ENCODE peak calls at places on chromosomes 7 and 10, in six cellular contexts. A is right lobe of liver, T is uterus, V is pancreas, R is IMR-90, J is spleen. B is an unnamed sample. For H3K4me1 and H3K27me3, the result is how much of the 10 kb centered on the place peaks cover.

GRCh38 chr7:92446869-92447238 is 428 bp upstream of the GATAD1 start:
- DNase-seq in A (no peak), J (peak), V (no peak), R (no peak), T (peak), B (no peak)

GRCh38 chr7:5607958-5608656 is 173.4 kb downstream of the RNF216 start:
- DNase-seq in V (no peak), A (no peak), J (no peak), T (no peak), R (no peak), B (no peak)

GRCh38 chr7:101379302-101379701 is 16.6 kb downstream of the COL26A1 start:
- DNase-seq in A (no peak), R (no peak), V (no peak), J (no peak), T (no peak), B (no peak)

GRCh38 chr10:102559764-102560163 is 56.0 kb downstream of the SUFU start:
- DNase-seq in R (no peak), V (peak), T (no peak), A (no peak), J (no peak), B (no peak)

GRCh38 chr7:25553005-25553404 is 324.7 kb upstream of the NPVF start:
- DNase-seq in T (no peak), J (no peak), A (no peak), V (no peak), R (no peak), B (no peak)

GRCh38 chr10:14621037-14621436 is 153.7 kb downstream of the FAM107B start:
- DNase-seq in T (no peak), A (no peak), R (peak), J (no peak), V (no peak), B (no peak)

GRCh38 chr7:2309889-2310331 is 4.3 kb downstream of the SNX8 start:
- DNase-seq in T (no peak), A (no peak), V (no peak), J (no peak), R (peak), B (no peak)

GRCh38 chr10:45034301-45034700 is 33.6 kb downstream of the ZNF22 start:
- DNase-seq in V (no peak), J (no peak), R (no peak), A (no peak), T (no peak), B (no peak)

GRCh38 chr10:59098811-59099452 is 77.5 kb upstream of the PHYHIPL start:
- DNase-seq in V (no peak), A (no peak), R (peak), J (no peak), T (no peak), B (no peak)

GRCh38 chr7:7565018-7565680 is 1.5 kb upstream of the MIOS start:
- DNase-seq in T (no peak), R (no peak), J (no peak), A (no peak), V (no peak), B (no peak)

GRCh38 chr7:7563813-7564212 is 2.9 kb upstream of the MIOS start:
- DNase-seq in V (no peak), T (no peak), R (no peak), J (no peak), A (no peak), B (no peak)

GRCh38 chr7:7562736-7563135 is 3.9 kb upstream of the MIOS start:
- DNase-seq in V (no peak), A (no peak), J (no peak), R (no peak), T (no peak), B (no peak)

GRCh38 chr7:7564323-7564780 is 2.3 kb upstream of the MIOS start:
- DNase-seq in J (no peak), V (no peak), T (no peak), R (peak), A (no peak), B (no peak)

GRCh38 chr7:7563269-7563668 is 3.4 kb upstream of the MIOS start:
- DNase-seq in A (no peak), J (no peak), V (no peak), R (no peak), T (no peak), B (no peak)
- H3K4me1 ChIP-seq in A (under half), J (under half), V (under half), R (under half), T (under half), B (under half)

DNA sequence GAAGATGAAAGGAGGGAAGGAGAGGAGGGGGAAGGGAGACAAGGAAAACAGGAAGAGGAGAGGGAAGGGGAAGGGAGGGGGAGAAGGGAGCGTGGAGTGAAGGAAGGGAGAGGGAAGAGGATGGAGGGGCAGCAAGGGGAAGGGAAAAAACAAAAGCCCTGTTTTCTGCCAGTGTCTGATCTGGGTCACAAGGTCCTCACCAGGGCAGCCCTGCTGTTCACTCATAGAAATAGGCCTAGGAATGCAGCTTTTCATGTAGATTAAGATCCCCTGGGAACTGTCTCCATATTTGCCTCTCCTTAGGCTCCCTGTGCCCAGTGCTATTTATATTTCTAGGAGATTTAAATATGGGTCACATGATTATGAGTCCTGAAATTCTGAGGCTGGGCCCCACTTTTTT is 790.7 kb downstream of the TNS3 start:
- DNase-seq in J (no peak), A (no peak), T (no peak), R (no peak), V (no peak), B (no peak)
- H3K27me3 ChIP-seq in J (under half), A (under half), T (under half), R (under half), V (under half), B (under half)

GRCh38 chr7:22238354-22239311 is 118.3 kb downstream of the RAPGEF5 start:
- DNase-seq in A (no peak), J (no peak), R (peak), T (no peak), V (no peak), B (no peak)
- H3K4me1 ChIP-seq in A (under half), J (under half), R (under half), T (under half), V (under half), B (under half)

GRCh38 chr7:22601028-22601795 is 101.2 kb upstream of the STEAP1B start:
- DNase-seq in V (no peak), A (no peak), R (no peak), T (no peak), J (no peak), B (no peak)

GRCh38 chr7:22596763-22597434 is 96.9 kb upstream of the STEAP1B start:
- DNase-seq in J (no peak), R (no peak), T (no peak), A (no peak), V (no peak), B (no peak)

GRCh38 chr7:22594020-22594419 is 94.0 kb upstream of the STEAP1B start:
- DNase-seq in T (no peak), A (no peak), V (no peak), J (no peak), R (no peak), B (no peak)

GRCh38 chr7:22598318-22598717 is 98.3 kb upstream of the STEAP1B start:
- DNase-seq in J (no peak), A (no peak), T (no peak), V (no peak), R (no peak), B (no peak)

GRCh38 chr7:22597845-22598244 is 97.9 kb upstream of the STEAP1B start:
- DNase-seq in J (no peak), R (peak), V (no peak), A (no peak), T (no peak), B (no peak)
- H3K27me3 ChIP-seq in J (under half), R (under half), V (under half), A (under half), T (under half), B (under half)

GRCh38 chr7:134690016-134690415 is 43.4 kb downstream of the BPGM start:
- DNase-seq in R (peak), V (no peak), A (no peak), T (no peak), J (no peak), B (no peak)
- H3K4me1 ChIP-seq in R (under half), V (under half), A (under half), T (under half), J (under half), B (under half)

DNA sequence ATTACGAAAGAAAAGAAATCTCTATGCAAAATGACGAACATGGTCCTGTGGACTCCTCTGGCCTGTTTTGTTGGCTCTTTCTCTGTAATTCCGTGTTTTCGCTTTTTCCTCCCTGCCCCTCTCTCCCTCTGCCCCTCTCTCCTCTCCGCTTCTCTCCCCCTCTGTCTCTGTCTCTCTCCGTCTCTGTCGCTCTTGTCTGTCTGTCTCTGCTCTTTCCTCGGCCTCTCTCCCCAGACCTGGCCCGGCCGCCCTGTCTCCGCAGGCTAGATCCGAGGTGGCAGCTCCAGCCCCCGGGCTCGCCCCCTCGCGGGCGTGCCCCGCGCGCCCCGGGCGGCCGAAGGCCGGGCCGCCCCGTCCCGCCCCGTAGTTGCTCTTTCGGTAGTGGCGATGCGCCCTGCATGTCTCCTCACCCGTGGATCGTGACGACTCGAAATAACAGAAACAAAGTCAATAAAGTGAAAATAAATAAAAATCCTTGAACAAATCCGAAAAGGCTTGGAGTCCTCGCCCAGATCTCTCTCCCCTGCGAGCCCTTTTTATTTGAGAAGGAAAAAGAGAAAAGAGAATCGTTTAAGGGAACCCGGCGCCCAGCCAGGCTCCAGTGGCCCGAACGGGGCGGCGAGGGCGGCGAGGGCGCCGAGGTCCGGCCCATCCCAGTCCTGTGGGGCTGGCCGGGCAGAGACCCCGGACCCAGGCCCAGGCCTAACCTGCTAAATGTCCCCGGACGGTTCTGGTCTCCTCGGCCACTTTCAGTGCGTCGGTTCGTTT is 83.5 kb upstream of the SLF2 start:
- DNase-seq in V (peak), J (no peak), T (no peak), A (no peak), R (no peak), B (no peak)
- H3K27me3 ChIP-seq in V (under half), J (half or more), T (under half), A (under half), R (half or more), B (under half)

DNA sequence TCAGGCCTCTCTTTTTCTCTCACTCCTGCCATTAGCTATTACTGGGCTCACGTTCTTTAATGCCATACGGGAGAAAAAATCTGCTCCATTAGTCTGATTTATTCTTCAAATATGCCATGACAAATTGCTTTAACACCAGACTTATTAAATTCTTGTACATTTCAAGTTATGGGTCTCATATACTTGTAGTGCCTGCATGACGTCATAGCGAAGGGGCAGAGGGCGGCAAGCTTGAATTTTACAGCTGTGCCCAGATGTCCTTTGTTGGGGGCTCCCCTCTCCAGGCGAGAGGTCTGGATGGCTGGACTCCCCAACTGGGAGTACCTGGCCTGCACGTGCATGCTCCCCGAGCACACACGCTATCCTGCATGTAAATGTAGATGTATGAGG is 79.7 kb downstream of the EBF3 start:
- DNase-seq in J (no peak), T (no peak), A (no peak), V (no peak), R (no peak), B (no peak)
- H3K4me1 ChIP-seq in J (under half), T (under half), A (under half), V (under half), R (under half), B (under half)

GRCh38 chr10:97940534-97940933 is 89.9 kb downstream of the CRTAC1 start:
- DNase-seq in V (no peak), R (no peak), T (no peak), J (peak), A (no peak), B (no peak)

GRCh38 chr10:97944772-97945171 is 85.6 kb downstream of the CRTAC1 start:
- DNase-seq in J (no peak), A (no peak), R (no peak), V (no peak), T (no peak), B (no peak)

GRCh38 chr10:97939446-97939990 is 89.9 kb downstream of the GOLGA7B start:
- DNase-seq in T (no peak), J (peak), V (peak), A (no peak), R (no peak), B (no peak)

GRCh38 chr10:97937928-97938327 is 88.3 kb downstream of the GOLGA7B start:
- DNase-seq in A (no peak), V (peak), T (no peak), J (peak), R (no peak), B (no peak)

GRCh38 chr10:97943294-97943693 is 87.1 kb downstream of the CRTAC1 start:
- DNase-seq in J (no peak), T (no peak), R (no peak), A (no peak), V (no peak), B (no peak)
- H3K27me3 ChIP-seq in J (under half), T (under half), R (under half), A (under half), V (under half), B (under half)

DNA sequence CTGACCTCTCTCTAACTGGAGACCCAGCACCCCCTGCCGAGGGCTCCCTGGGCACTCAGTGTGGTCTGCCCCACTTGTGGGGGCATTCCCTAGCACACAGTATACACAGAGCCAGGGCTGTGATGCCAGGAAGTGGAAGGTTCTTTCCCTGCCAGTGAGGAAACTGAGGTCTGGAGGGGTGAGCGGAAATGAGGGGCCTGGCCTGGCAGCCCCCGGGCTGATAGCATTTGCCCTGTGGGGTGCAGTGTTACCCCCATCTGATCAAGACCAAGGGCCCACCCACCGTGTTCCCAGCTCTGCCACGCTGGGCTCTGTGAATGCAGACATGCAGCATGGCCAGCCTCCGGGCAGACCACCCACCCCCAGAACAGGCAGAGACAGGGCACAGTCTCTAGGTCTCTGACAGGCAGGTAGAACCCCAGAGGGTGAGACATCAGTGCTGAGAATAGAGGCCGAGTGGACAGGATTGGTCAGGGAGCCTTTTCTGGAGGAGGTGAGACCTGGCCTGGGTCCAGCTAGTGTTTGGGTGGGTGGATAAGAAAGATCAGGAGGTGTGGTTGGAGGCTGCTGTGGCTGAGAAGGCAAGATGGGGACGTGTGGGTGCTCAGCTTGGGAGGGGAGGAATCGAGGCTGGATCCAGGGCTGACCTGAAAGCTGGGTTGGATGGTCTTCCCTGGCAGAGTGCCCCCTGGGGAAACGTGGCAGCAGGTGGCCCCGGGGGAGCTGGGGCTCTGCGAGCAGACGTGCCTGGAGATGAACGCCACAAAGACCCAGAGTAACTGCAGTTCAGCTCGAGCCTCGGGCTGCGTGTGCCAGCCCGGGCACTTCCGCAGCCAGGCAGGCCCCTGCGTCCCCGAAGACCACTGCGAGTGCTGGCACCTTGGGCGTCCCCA is 10.8 kb upstream of the ZNF862 start:
- DNase-seq in R (no peak), T (no peak), V (peak), J (peak), A (no peak), B (no peak)
- H3K4me1 ChIP-seq in R (under half), T (under half), V (under half), J (under half), A (under half), B (under half)

B was measured in lung.